ENCODE peak calls at places on chromosome 4, in four cellular contexts. C is H1, Y is IMR-90, S is mesendoderm. F is an unnamed sample.

GRCh38 chr4:141132689-141133145 is 552 bp downstream of the RNF150 start:
- DNase-seq in S (peak), Y (peak), C (no peak), F (peak)

GRCh38 chr4:133000012-133000411 is 149.1 kb upstream of the PCDH10 start:
- DNase-seq in Y (no peak), C (no peak), S (peak), F (no peak)

GRCh38 chr4:83890816-83891215 is 354.9 kb downstream of the GPAT3 start:
- DNase-seq in C (no peak), S (no peak), Y (no peak), F (no peak)

GRCh38 chr4:110823251-110823650 is 200.4 kb upstream of the PITX2 start:
- DNase-seq in Y (peak), S (peak), C (no peak), F (no peak)

GRCh38 chr4:31807036-31807435 is 1086.9 kb downstream of the PCDH7 start:
- DNase-seq in S (no peak), C (no peak), Y (no peak), F (no peak)

GRCh38 chr4:125313497-125313896 is 1.3 kb upstream of the FAT4 start:
- DNase-seq in Y (peak), S (peak), C (no peak), F (peak)

GRCh38 chr4:99405433-99406115 is 29.6 kb downstream of the ADH7 start:
- DNase-seq in Y (peak), S (peak), C (peak), F (peak)

GRCh38 chr4:110742148-110742547 is 119.3 kb upstream of the PITX2 start:
- DNase-seq in C (no peak), S (no peak), Y (peak), F (no peak)

GRCh38 chr4:159267023-159267939 is 164.4 kb downstream of the RAPGEF2 start:
- DNase-seq in Y (peak), S (no peak), C (no peak), F (no peak)

GRCh38 chr4:19722404-19722803 is 529.3 kb upstream of the SLIT2 start:
- DNase-seq in S (no peak), C (no peak), Y (no peak), F (no peak)

GRCh38 chr4:171519457-171519856 is 293.7 kb upstream of the GALNTL6 start:
- DNase-seq in Y (no peak), S (no peak), C (no peak), F (no peak)

GRCh38 chr4:17514865-17515264 is at the start of gene CLRN2:
- DNase-seq in Y (no peak), C (no peak), S (no peak), F (no peak)
- H3K56ac ChIP-seq in Y (no peak), C (no peak), S (no peak), F (no peak)

GRCh38 chr4:86870442-86871069 is 21.4 kb upstream of the SLC10A6 start:
- DNase-seq in C (no peak), Y (no peak), S (no peak), F (no peak)

GRCh38 chr4:86876894-86877685 is 15.1 kb downstream of the C4orf36 start:
- DNase-seq in Y (no peak), S (no peak), C (no peak), F (no peak)

GRCh38 chr4:86872135-86872534 is 20.1 kb downstream of the C4orf36 start:
- DNase-seq in S (no peak), Y (no peak), C (no peak), F (no peak)
- H3K23ac ChIP-seq in S (no peak), Y (no peak), C (no peak), F (no peak)

GRCh38 chr4:154421618-154422017 is 70.0 kb downstream of the DCHS2 start:
- DNase-seq in C (no peak), S (no peak), Y (no peak), F (no peak)

GRCh38 chr4:154424810-154425484 is 66.7 kb downstream of the DCHS2 start:
- DNase-seq in S (no peak), C (no peak), Y (no peak), F (no peak)

GRCh38 chr4:154427149-154427548 is 64.5 kb downstream of the DCHS2 start:
- DNase-seq in Y (no peak), C (no peak), S (no peak), F (no peak)

GRCh38 chr4:154422152-154422551 is 69.4 kb downstream of the DCHS2 start:
- DNase-seq in Y (no peak), C (no peak), S (no peak), F (no peak)

GRCh38 chr4:154425514-154425913 is 66.1 kb downstream of the DCHS2 start:
- DNase-seq in Y (no peak), C (no peak), S (no peak), F (no peak)
- H3K56ac ChIP-seq in Y (no peak), C (no peak), S (no peak), F (no peak)

GRCh38 chr4:3223346-3223745 is 25.6 kb upstream of the MSANTD1 start:
- DNase-seq in S (no peak), C (no peak), Y (no peak), F (no peak)
- H3K23ac ChIP-seq in S (no peak), C (no peak), Y (no peak), F (no peak)

GRCh38 chr4:174362340-174362739 is 78.6 kb downstream of the CEP44 start:
- DNase-seq in S (no peak), Y (no peak), C (no peak), F (no peak)
- H3K56ac ChIP-seq in S (no peak), Y (no peak), C (no peak), F (no peak)

GRCh38 chr4:8868321-8869001 is 3.2 kb downstream of the HMX1 start:
- DNase-seq in S (no peak), Y (no peak), C (no peak), F (no peak)
- H3K23ac ChIP-seq in S (no peak), Y (no peak), C (no peak), F (no peak)

DNA sequence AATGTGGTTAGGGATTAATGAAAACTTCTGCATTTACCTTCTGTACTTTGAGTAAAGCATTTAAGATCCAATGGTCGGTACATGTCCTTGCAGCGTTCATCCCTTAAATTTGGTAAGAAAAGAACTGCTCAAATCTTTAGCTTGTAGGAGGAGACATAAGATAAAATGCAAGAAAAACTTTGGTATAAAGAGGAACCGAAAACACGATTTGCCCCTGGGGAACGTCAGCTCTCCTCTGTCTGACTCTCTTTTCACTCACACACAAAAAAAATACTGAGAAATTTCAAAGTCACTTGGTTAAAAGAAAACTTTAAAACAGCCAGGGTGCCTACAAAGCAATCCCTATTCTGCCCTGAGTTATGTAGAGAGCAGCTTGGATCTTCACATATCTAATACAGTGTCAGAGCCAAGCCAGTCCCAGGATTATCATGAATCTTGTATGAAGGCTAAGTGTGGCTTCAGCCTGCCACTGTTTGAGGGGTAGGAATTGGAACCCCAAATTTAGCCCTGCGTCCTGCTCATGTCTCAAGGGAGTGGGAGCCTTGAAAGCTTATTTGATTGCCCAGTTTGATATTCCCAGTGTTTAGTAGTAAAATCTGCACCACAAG is 248.6 kb upstream of the CXXC4 start:
- DNase-seq in C (no peak), Y (no peak), S (no peak), F (no peak)
- H3K56ac ChIP-seq in C (no peak), Y (no peak), S (no peak), F (no peak)

GRCh38 chr4:1813231-1813630 is 20.1 kb downstream of the FGFR3 start:
- DNase-seq in S (no peak), Y (no peak), C (no peak), F (no peak)

GRCh38 chr4:1813915-1814314 is 20.8 kb downstream of the FGFR3 start:
- DNase-seq in S (no peak), C (no peak), Y (no peak), F (no peak)

GRCh38 chr4:1815096-1815996 is 22.3 kb downstream of the FGFR3 start:
- DNase-seq in Y (no peak), S (no peak), C (no peak), F (no peak)

GRCh38 chr4:1814453-1814852 is 21.4 kb downstream of the FGFR3 start:
- DNase-seq in Y (no peak), S (no peak), C (no peak), F (no peak)

DNA sequence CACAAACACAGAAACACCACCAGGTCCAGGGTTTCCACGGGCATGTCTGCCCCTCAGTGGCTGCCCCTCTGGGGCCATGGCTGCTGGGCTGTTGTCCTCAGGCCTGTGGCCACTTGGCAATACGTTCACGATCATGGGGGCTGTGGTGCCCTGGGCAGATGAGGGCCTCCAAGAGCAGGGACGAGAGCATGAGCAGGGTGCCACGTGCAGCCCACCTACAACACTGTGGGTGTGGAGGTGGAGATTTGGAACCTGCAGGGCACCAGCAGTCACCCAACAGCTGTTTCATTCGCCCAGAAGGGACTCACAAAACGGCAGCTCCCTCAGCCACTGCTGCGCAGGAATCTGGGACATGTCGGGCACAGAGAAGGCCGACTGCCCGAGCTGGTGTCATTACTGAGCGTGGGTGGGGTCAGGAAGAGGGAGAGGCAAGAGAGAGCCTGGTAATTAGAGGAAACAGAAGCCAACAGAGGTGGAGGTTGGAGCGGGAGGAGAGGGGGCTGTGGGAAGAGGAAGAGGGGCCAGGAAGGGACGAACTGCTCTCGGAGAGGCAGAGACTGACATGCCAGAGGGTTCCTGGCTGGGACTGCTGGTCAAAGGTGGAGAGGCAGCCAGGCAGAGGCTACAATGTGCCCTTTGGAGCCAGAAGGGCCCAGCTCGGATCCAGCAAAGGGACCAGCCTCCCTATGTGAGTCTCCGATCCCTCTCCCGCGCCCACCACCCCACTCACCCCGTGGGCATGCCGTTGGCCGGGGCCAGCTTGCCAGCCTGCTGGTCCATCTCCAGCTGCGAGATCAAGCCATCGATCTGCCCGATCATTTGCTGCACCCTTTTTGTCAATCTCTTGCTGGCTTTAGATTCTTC is 23.1 kb downstream of the FGFR3 start:
- DNase-seq in C (no peak), S (no peak), Y (no peak), F (no peak)
- H3K23ac ChIP-seq in C (no peak), S (no peak), Y (no peak), F (no peak)